ENCODE peak calls at places on chromosomes 2 and 18, in seven cellular contexts. One of them, this sample, is unnamed.

GRCh38 chr2:128324008-128324896 is 5.6 kb upstream of the HS6ST1 start:
- DNase-seq in HCT116: no peak
- DNase-seq in breast epithelium: peak; percentile 16
- DNase-seq in GM23338: no peak
- DNase-seq in K562: no peak
- DNase-seq in transverse colon: no peak
- DNase-seq in GM12878: no peak
- DNase-seq in this sample: peak; percentile 2

GRCh38 chr2:221347471-221347870 is 224.6 kb downstream of the EPHA4 start:
- DNase-seq in transverse colon: no peak
- DNase-seq in K562: no peak
- DNase-seq in GM12878: no peak
- DNase-seq in HCT116: no peak
- DNase-seq in breast epithelium: no peak
- DNase-seq in GM23338: no peak
- DNase-seq in this sample: no peak

GRCh38 chr2:85341269-85342029 is 12.9 kb downstream of the RETSAT start:
- DNase-seq in GM23338: no peak
- DNase-seq in HCT116: no peak
- DNase-seq in K562: no peak
- DNase-seq in transverse colon: no peak
- DNase-seq in breast epithelium: no peak
- DNase-seq in GM12878: no peak
- DNase-seq in this sample: no peak

GRCh38 chr2:239060676-239061075 is 212.8 kb downstream of the TWIST2 start:
- DNase-seq in HCT116: no peak
- DNase-seq in transverse colon: no peak
- DNase-seq in GM12878: no peak
- DNase-seq in K562: no peak
- DNase-seq in GM23338: no peak
- DNase-seq in breast epithelium: no peak
- DNase-seq in this sample: no peak

GRCh38 chr2:175690113-175690716 is 311.9 kb downstream of the LNPK start:
- DNase-seq in transverse colon: peak; percentile 24
- DNase-seq in K562: peak; percentile 60
- DNase-seq in breast epithelium: no peak
- DNase-seq in HCT116: peak; percentile 58
- DNase-seq in GM12878: peak; percentile 4
- DNase-seq in GM23338: peak; percentile 75
- DNase-seq in this sample: peak; percentile 41

GRCh38 chr2:101792208-101792607 is 94.7 kb downstream of the MAP4K4 start:
- DNase-seq in K562: no peak
- DNase-seq in HCT116: no peak
- DNase-seq in breast epithelium: no peak
- DNase-seq in GM23338: no peak
- DNase-seq in GM12878: no peak
- DNase-seq in transverse colon: no peak
- DNase-seq in this sample: no peak

GRCh38 chr2:180657054-180657453 is 323.4 kb upstream of the UBE2E3 start:
- DNase-seq in breast epithelium: no peak
- DNase-seq in transverse colon: no peak
- DNase-seq in K562: no peak
- DNase-seq in GM23338: no peak
- DNase-seq in HCT116: peak; percentile 48
- DNase-seq in GM12878: no peak
- DNase-seq in this sample: no peak

GRCh38 chr18:37393221-37393828 is 172.3 kb downstream of the CELF4 start:
- DNase-seq in transverse colon: no peak
- DNase-seq in K562: no peak
- DNase-seq in GM12878: no peak
- DNase-seq in HCT116: no peak
- DNase-seq in GM23338: no peak
- DNase-seq in breast epithelium: no peak
- DNase-seq in this sample: no peak

GRCh38 chr2:30679416-30680088 is 127.7 kb downstream of the CAPN13 start:
- DNase-seq in transverse colon: no peak
- DNase-seq in GM23338: peak; percentile 39
- DNase-seq in K562: no peak
- DNase-seq in GM12878: no peak
- DNase-seq in HCT116: no peak
- DNase-seq in breast epithelium: no peak
- DNase-seq in this sample: no peak

GRCh38 chr2:18299423-18300212 is 260.8 kb downstream of the RDH14 start:
- DNase-seq in GM23338: peak; percentile 40
- DNase-seq in breast epithelium: no peak
- DNase-seq in K562: no peak
- DNase-seq in transverse colon: no peak
- DNase-seq in HCT116: no peak
- DNase-seq in GM12878: no peak
- DNase-seq in this sample: no peak

GRCh38 chr18:31303771-31304170 is 14.2 kb upstream of the DSG1 start:
- DNase-seq in GM12878: no peak
- DNase-seq in breast epithelium: no peak
- DNase-seq in HCT116: no peak
- DNase-seq in transverse colon: no peak
- DNase-seq in K562: no peak
- DNase-seq in GM23338: no peak
- DNase-seq in this sample: no peak

GRCh38 chr18:31309115-31309514 is 8.8 kb upstream of the DSG1 start:
- DNase-seq in transverse colon: no peak
- DNase-seq in GM12878: no peak
- DNase-seq in HCT116: no peak
- DNase-seq in K562: no peak
- DNase-seq in breast epithelium: no peak
- DNase-seq in GM23338: no peak
- DNase-seq in this sample: no peak
- TF ChIP-seq POLR2AphosphoS5 in transverse colon: no peak
- TF ChIP-seq POLR2AphosphoS5 in GM12878: no peak
- TF ChIP-seq POLR2AphosphoS5 in HCT116: no peak
- TF ChIP-seq POLR2AphosphoS5 in K562: no peak
- TF ChIP-seq POLR2AphosphoS5 in breast epithelium: no peak
- TF ChIP-seq POLR2AphosphoS5 in GM23338: no peak
- TF ChIP-seq POLR2AphosphoS5 in this sample: no peak

GRCh38 chr2:241607162-241607885 is 29.6 kb downstream of the THAP4 start:
- DNase-seq in GM12878: no peak
- DNase-seq in transverse colon: no peak
- DNase-seq in GM23338: no peak
- DNase-seq in breast epithelium: no peak
- DNase-seq in HCT116: no peak
- DNase-seq in K562: no peak
- DNase-seq in this sample: no peak

GRCh38 chr2:241612156-241613017 is 24.6 kb downstream of the THAP4 start:
- DNase-seq in GM12878: no peak
- DNase-seq in transverse colon: no peak
- DNase-seq in GM23338: no peak
- DNase-seq in HCT116: no peak
- DNase-seq in K562: no peak
- DNase-seq in breast epithelium: no peak
- DNase-seq in this sample: no peak

GRCh38 chr2:241608881-241609280 is 28.1 kb downstream of the THAP4 start:
- DNase-seq in GM12878: no peak
- DNase-seq in transverse colon: no peak
- DNase-seq in breast epithelium: no peak
- DNase-seq in GM23338: no peak
- DNase-seq in K562: no peak
- DNase-seq in HCT116: no peak
- DNase-seq in this sample: no peak

GRCh38 chr2:241611062-241611461 is 25.9 kb downstream of the THAP4 start:
- DNase-seq in GM23338: no peak
- DNase-seq in K562: no peak
- DNase-seq in HCT116: no peak
- DNase-seq in transverse colon: no peak
- DNase-seq in breast epithelium: no peak
- DNase-seq in GM12878: no peak
- DNase-seq in this sample: no peak

GRCh38 chr2:241609859-241610793 is 26.8 kb downstream of the THAP4 start:
- DNase-seq in transverse colon: peak; percentile 94
- DNase-seq in GM12878: peak; percentile 40
- DNase-seq in GM23338: peak; percentile 97
- DNase-seq in breast epithelium: peak; percentile 77
- DNase-seq in HCT116: no peak
- DNase-seq in K562: peak; percentile 89
- DNase-seq in this sample: peak; percentile 72
- TF ChIP-seq POLR2AphosphoS5 in transverse colon: peak; percentile 52
- TF ChIP-seq POLR2AphosphoS5 in GM12878: no peak
- TF ChIP-seq POLR2AphosphoS5 in GM23338: peak; percentile 76
- TF ChIP-seq POLR2AphosphoS5 in breast epithelium: no peak
- TF ChIP-seq POLR2AphosphoS5 in HCT116: no peak
- TF ChIP-seq POLR2AphosphoS5 in K562: no peak
- TF ChIP-seq POLR2AphosphoS5 in this sample: peak; percentile 30

GRCh38 chr2:77778917-77779316 is 256.7 kb upstream of the LRRTM4 start:
- DNase-seq in breast epithelium: no peak
- DNase-seq in transverse colon: no peak
- DNase-seq in GM23338: no peak
- DNase-seq in K562: no peak
- DNase-seq in GM12878: no peak
- DNase-seq in HCT116: no peak
- DNase-seq in this sample: no peak
- TF ChIP-seq POLR2AphosphoS5 in breast epithelium: no peak
- TF ChIP-seq POLR2AphosphoS5 in transverse colon: no peak
- TF ChIP-seq POLR2AphosphoS5 in GM23338: no peak
- TF ChIP-seq POLR2AphosphoS5 in K562: no peak
- TF ChIP-seq POLR2AphosphoS5 in GM12878: no peak
- TF ChIP-seq POLR2AphosphoS5 in HCT116: no peak
- TF ChIP-seq POLR2AphosphoS5 in this sample: no peak

GRCh38 chr2:168454737-168455691 is 1.1 kb upstream of the CERS6 start:
- DNase-seq in breast epithelium: no peak
- DNase-seq in GM12878: no peak
- DNase-seq in GM23338: no peak
- DNase-seq in K562: no peak
- DNase-seq in transverse colon: no peak
- DNase-seq in HCT116: no peak
- DNase-seq in this sample: no peak
- TF ChIP-seq POLR2AphosphoS5 in breast epithelium: no peak
- TF ChIP-seq POLR2AphosphoS5 in GM12878: no peak
- TF ChIP-seq POLR2AphosphoS5 in GM23338: no peak
- TF ChIP-seq POLR2AphosphoS5 in K562: no peak
- TF ChIP-seq POLR2AphosphoS5 in transverse colon: no peak
- TF ChIP-seq POLR2AphosphoS5 in HCT116: no peak
- TF ChIP-seq POLR2AphosphoS5 in this sample: no peak

DNA sequence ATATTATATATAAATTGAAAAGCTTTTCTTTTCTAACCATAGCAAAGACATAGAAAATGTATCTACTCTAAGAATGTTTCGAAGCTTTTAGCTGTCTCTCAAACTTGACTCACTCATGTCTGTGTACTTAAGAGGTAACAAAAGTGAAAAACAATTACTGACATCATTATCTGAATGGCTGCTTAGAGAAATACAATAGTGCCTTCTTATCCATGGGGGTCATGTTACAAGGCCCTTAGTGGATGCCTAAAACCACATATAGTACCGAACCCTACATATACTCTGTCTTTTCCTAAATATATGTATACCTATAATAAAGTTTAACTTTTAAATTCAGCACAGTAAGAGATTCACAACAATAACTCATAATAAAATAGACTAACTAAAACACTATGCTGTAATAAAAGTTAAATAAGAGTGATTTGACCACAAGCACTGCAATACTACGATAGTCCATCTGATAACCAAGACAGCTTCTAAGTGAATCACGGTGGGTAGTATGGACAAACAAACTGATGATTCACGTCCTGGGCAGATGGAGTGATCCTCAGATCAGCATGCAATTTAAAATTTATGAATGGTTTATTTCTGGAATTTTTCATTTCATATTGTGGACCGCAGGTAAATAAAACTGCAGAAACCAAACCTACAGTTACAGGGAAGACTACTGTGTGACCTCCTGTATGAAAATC is 246.2 kb downstream of the XIRP2 start:
- DNase-seq in HCT116: no peak
- DNase-seq in GM12878: no peak
- DNase-seq in transverse colon: no peak
- DNase-seq in K562: no peak
- DNase-seq in breast epithelium: no peak
- DNase-seq in GM23338: no peak
- DNase-seq in this sample: no peak
- TF ChIP-seq POLR2AphosphoS5 in HCT116: no peak
- TF ChIP-seq POLR2AphosphoS5 in GM12878: no peak
- TF ChIP-seq POLR2AphosphoS5 in transverse colon: no peak
- TF ChIP-seq POLR2AphosphoS5 in K562: no peak
- TF ChIP-seq POLR2AphosphoS5 in breast epithelium: no peak
- TF ChIP-seq POLR2AphosphoS5 in GM23338: no peak
- TF ChIP-seq POLR2AphosphoS5 in this sample: no peak